ENCODE peak calls at places on chromosomes 11 and 22, in seven cellular contexts. D is mucosa of descending colon, F is iris pigment epithelial cell, O is tibial nerve, R is C1 segment of cervical spinal cord, S is amniotic stem cell, M is neural progenitor cell. H is an unnamed sample.

GRCh38 chr22:23401910-23402274 is 178.2 kb downstream of the IGLL1 start:
- DNase-seq in S (no peak), M (no peak), D (peak), O (no peak), F (no peak), R (no peak), H (no peak)

GRCh38 chr11:62687508-62688396 is 1.6 kb downstream of the LRRN4CL start:
- DNase-seq in M (no peak), R (no peak), O (no peak), S (no peak), F (no peak), D (no peak), H (no peak)

GRCh38 chr11:114026355-114026754 is 33.2 kb upstream of the ZBTB16 start:
- DNase-seq in D (no peak), R (no peak), F (peak), M (peak), S (no peak), O (no peak), H (no peak)

GRCh38 chr22:31334329-31334728 is 11.8 kb downstream of the PATZ1 start:
- DNase-seq in F (no peak), R (no peak), M (no peak), O (no peak), S (no peak), D (no peak), H (no peak)

GRCh38 chr11:13128381-13128780 is 119.3 kb downstream of the RASSF10 start:
- DNase-seq in D (no peak), S (no peak), F (no peak), O (no peak), M (no peak), R (no peak), H (no peak)

GRCh38 chr11:10709299-10710086 is 15.9 kb upstream of the IRAG1 start:
- DNase-seq in O (no peak), M (no peak), R (no peak), F (peak), D (no peak), S (no peak), H (no peak)

GRCh38 chr22:20565079-20565734 is 57.8 kb downstream of the MED15 start:
- DNase-seq in D (no peak), O (no peak), F (peak), M (no peak), S (no peak), R (no peak), H (no peak)

GRCh38 chr11:34278708-34279297 is 79.0 kb downstream of the ABTB2 start:
- DNase-seq in F (no peak), S (no peak), R (no peak), D (no peak), O (no peak), M (no peak), H (no peak)

GRCh38 chr11:83571301-83571700 is 285.1 kb upstream of the CCDC90B start:
- DNase-seq in S (no peak), R (no peak), M (no peak), D (no peak), F (peak), O (no peak), H (no peak)